ENCODE peak calls at places on chromosomes 1 and 21, in four cellular contexts. D, Q, Z and E are unnamed samples.

GRCh38 chr1:61442456-61443013 is 282.4 kb downstream of the TM2D1 start:
- DNase-seq in D (no peak), Q (no peak), Z (no peak), E (no peak)

GRCh38 chr1:177567393-177567792 is 396.6 kb downstream of the BRINP2 start:
- DNase-seq in D (no peak), Q (no peak), Z (no peak), E (no peak)

GRCh38 chr1:154419620-154420020 is 14.5 kb downstream of the IL6R start:
- DNase-seq in D (peak), Q (peak), Z (peak), E (no peak)

GRCh38 chr1:177983087-177983823 is 13.4 kb upstream of the SEC16B start:
- DNase-seq in D (no peak), Q (no peak), Z (no peak), E (no peak)

GRCh38 chr21:45865106-45865835 is 116.3 kb upstream of the COL6A1 start:
- DNase-seq in D (no peak), Q (peak), Z (no peak), E (no peak)

GRCh38 chr1:89527256-89527655 is 2.6 kb downstream of the LRRC8B start:
- DNase-seq in D (no peak), Q (no peak), Z (no peak), E (no peak)

GRCh38 chr1:228039986-228040385 is 33.2 kb downstream of the WNT3A start:
- DNase-seq in D (peak), Q (no peak), Z (no peak), E (no peak)

GRCh38 chr1:110011527-110012041 is 22.8 kb upstream of the STRIP1 start:
- DNase-seq in D (no peak), Q (no peak), Z (no peak), E (no peak)

GRCh38 chr1:59236949-59237545 is 59.8 kb upstream of the FGGY start:
- DNase-seq in D (no peak), Q (no peak), Z (no peak), E (no peak)